ENCODE peak calls at places on chromosomes 2 and 18, in four cellular contexts. W is HepG2, Z is K562, J is GM12878. R is an unnamed sample.

GRCh38 chr2:217475791-217476190 is 527.0 kb downstream of the TNS1 start:
- DNase-seq in W (no peak), Z (no peak), J (no peak), R (no peak)

GRCh38 chr2:214203199-214203598 is 207.7 kb upstream of the VWC2L start:
- DNase-seq in W (no peak), Z (no peak), J (no peak), R (no peak)

GRCh38 chr2:182616471-182617393 is 99.3 kb upstream of the DNAJC10 start:
- DNase-seq in W (peak), Z (no peak), J (no peak), R (no peak)

GRCh38 chr2:158699323-158699722 is 95.8 kb upstream of the DAPL1 start:
- DNase-seq in W (no peak), Z (no peak), J (no peak), R (no peak)

GRCh38 chr2:53315170-53315569 is 452.4 kb upstream of the CHAC2 start:
- DNase-seq in W (no peak), Z (no peak), J (no peak), R (no peak)

GRCh38 chr18:60372598-60372997 is at the start of gene MC4R:
- DNase-seq in W (no peak), Z (no peak), J (no peak), R (no peak)

GRCh38 chr2:134736167-134736885 is 17.5 kb upstream of the TMEM163 start:
- DNase-seq in W (no peak), Z (no peak), J (no peak), R (no peak)

GRCh38 chr2:64404743-64405142 is 49.2 kb upstream of the LGALSL start:
- DNase-seq in W (peak), Z (peak), J (no peak), R (peak)

GRCh38 chr2:29228947-29229346 is 113.7 kb downstream of the CLIP4 start:
- DNase-seq in W (no peak), Z (no peak), J (no peak), R (peak)

GRCh38 chr2:202035089-202035940 is 1.7 kb downstream of the FZD7 start:
- DNase-seq in W (no peak), Z (no peak), J (no peak), R (peak)

GRCh38 chr2:24016853-24017703 is 7.2 kb downstream of the MFSD2B start:
- DNase-seq in W (no peak), Z (no peak), J (no peak), R (no peak)

GRCh38 chr2:181573140-181573736 is 83.7 kb downstream of the CERKL start:
- DNase-seq in W (peak), Z (no peak), J (no peak), R (no peak)

GRCh38 chr2:48346124-48346536 is 183.8 kb upstream of the STON1 start:
- DNase-seq in W (peak), Z (no peak), J (no peak), R (no peak)

GRCh38 chr2:149686677-149687427 is 99.3 kb upstream of the MMADHC start:
- DNase-seq in W (no peak), Z (no peak), J (no peak), R (no peak)

GRCh38 chr2:232928564-232929302 is 58.7 kb downstream of the SNORC start:
- DNase-seq in W (no peak), Z (no peak), J (no peak), R (peak)

GRCh38 chr2:160816916-160817315 is 323.3 kb upstream of the RBMS1 start:
- DNase-seq in W (no peak), Z (no peak), J (no peak), R (no peak)

GRCh38 chr2:178101321-178102079 is 10.7 kb upstream of the RBM45 start:
- DNase-seq in W (no peak), Z (peak), J (no peak), R (no peak)

GRCh38 chr2:214740867-214741266 is 68.6 kb downstream of the BARD1 start:
- DNase-seq in W (no peak), Z (no peak), J (no peak), R (no peak)

GRCh38 chr2:135030826-135031225 is 16.4 kb downstream of the MAP3K19 start:
- DNase-seq in W (peak), Z (peak), J (no peak), R (no peak)

GRCh38 chr18:40019797-40020392 is 1935.1 kb upstream of the PIK3C3 start:
- DNase-seq in W (no peak), Z (no peak), J (no peak), R (no peak)

GRCh38 chr2:105439130-105439529 is 40.3 kb upstream of the FHL2 start:
- DNase-seq in W (no peak), Z (no peak), J (no peak), R (no peak)

GRCh38 chr2:85541753-85542457 is 2.9 kb downstream of the MAT2A start:
- DNase-seq in W (no peak), Z (no peak), J (no peak), R (no peak)

GRCh38 chr2:199409705-199410104 is 48.0 kb downstream of the SATB2 start:
- DNase-seq in W (no peak), Z (no peak), J (no peak), R (no peak)

GRCh38 chr2:131659168-131659572 is 131.5 kb downstream of the CCDC74A start:
- DNase-seq in W (no peak), Z (no peak), J (no peak), R (no peak)

GRCh38 chr2:128304715-128305554 is 13.7 kb downstream of the HS6ST1 start:
- DNase-seq in W (peak), Z (peak), J (no peak), R (peak)

GRCh38 chr18:80105369-80106167 is 3.5 kb upstream of the ADNP2 start:
- DNase-seq in W (no peak), Z (peak), J (peak), R (no peak)
- TF ChIP-seq ETV6 in W (no peak), Z (no peak), J (no peak), R (no peak)

GRCh38 chr18:51135361-51135760 is 62.1 kb downstream of the MEX3C start:
- DNase-seq in W (no peak), Z (no peak), J (no peak), R (no peak)
- TF ChIP-seq ATF2 in W (no peak), Z (no peak), J (no peak), R (no peak)

DNA sequence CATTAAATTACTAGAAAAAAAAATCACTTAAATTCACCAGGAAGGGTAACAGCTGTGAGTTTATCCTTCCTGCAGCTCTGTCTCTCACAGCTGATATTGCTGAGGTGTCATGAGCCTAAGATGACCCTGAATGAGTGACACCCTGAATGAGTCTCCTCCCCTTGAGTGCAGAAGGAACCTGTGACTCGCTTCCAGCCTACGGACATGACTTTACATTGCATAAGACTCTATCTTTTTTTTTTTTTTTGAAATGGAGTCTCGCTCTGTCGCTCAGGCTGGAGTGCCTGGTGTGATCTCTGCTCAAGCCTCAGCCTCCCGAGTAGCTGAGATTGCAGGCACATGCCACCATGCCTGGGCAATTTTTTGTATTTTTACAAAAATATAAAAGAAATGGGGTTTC is 14.1 kb downstream of the MRO start:
- DNase-seq in W (no peak), Z (no peak), J (no peak), R (no peak)
- TF ChIP-seq ETV6 in W (no peak), Z (no peak), J (no peak), R (no peak)

GRCh38 chr2:237702439-237703397 is 75.3 kb downstream of the LRRFIP1 start:
- DNase-seq in W (no peak), Z (peak), J (no peak), R (peak)
- TF ChIP-seq ATF2 in W (no peak), Z (no peak), J (no peak), R (no peak)

GRCh38 chr2:111118455-111119003 is 2.2 kb upstream of the BCL2L11 start:
- DNase-seq in W (no peak), Z (no peak), J (no peak), R (peak)

GRCh38 chr2:111120253-111121027 is at the start of gene BCL2L11:
- DNase-seq in W (peak), Z (peak), J (no peak), R (peak)

GRCh38 chr2:111117666-111118454 is 2.9 kb upstream of the BCL2L11 start:
- DNase-seq in W (no peak), Z (no peak), J (no peak), R (peak)

GRCh38 chr2:111119847-111120252 is 864 bp upstream of the BCL2L11 start:
- DNase-seq in W (no peak), Z (no peak), J (no peak), R (no peak)

GRCh38 chr2:111119004-111119846 is 1.5 kb upstream of the BCL2L11 start:
- DNase-seq in W (no peak), Z (no peak), J (no peak), R (peak)
- TF ChIP-seq ETV6 in W (no peak), Z (no peak), J (no peak), R (no peak)

GRCh38 chr2:151570191-151570590 is 160.5 kb downstream of the RIF1 start:
- DNase-seq in W (no peak), Z (no peak), J (no peak), R (no peak)
- TF ChIP-seq ATF2 in W (no peak), Z (no peak), J (no peak), R (no peak)

GRCh38 chr2:19538411-19538963 is 180.1 kb upstream of the OSR1 start:
- DNase-seq in W (peak), Z (no peak), J (no peak), R (no peak)

GRCh38 chr2:19540739-19541503 is 182.5 kb upstream of the OSR1 start:
- DNase-seq in W (no peak), Z (no peak), J (no peak), R (no peak)

GRCh38 chr2:19532797-19533196 is 174.4 kb upstream of the OSR1 start:
- DNase-seq in W (no peak), Z (no peak), J (no peak), R (no peak)

GRCh38 chr2:19541884-19542283 is 183.5 kb upstream of the OSR1 start:
- DNase-seq in W (no peak), Z (no peak), J (no peak), R (no peak)

GRCh38 chr2:19536136-19536535 is 177.7 kb upstream of the OSR1 start:
- DNase-seq in W (peak), Z (no peak), J (no peak), R (no peak)
- TF ChIP-seq ETV6 in W (no peak), Z (no peak), J (no peak), R (no peak)

R was measured in WTC11.